ENCODE peak calls at places on chromosomes 13 and 19, in five cellular contexts. Z, E, O, J and A are unnamed samples.
A peak's percentile ranks its signal among the peaks of the same experiment; 100 is the strongest.

GRCh38 chr13:110914293-110915056 is 394 bp downstream of the ANKRD10 start:
- DNase-seq in Z (peak; percentile 73), O (peak; percentile 58), E (no peak), J (no peak), A (peak; percentile 77)

GRCh38 chr19:58033741-58034475 is at the start of gene ZSCAN1:
- DNase-seq in O (no peak), E (peak; percentile 70), J (no peak), Z (peak; percentile 98), A (no peak)

GRCh38 chr13:97043302-97043701 is 49.0 kb upstream of the OXGR1 start:
- DNase-seq in J (no peak), Z (no peak), E (no peak), O (no peak), A (no peak)

GRCh38 chr19:28610731-28611130 is 602.2 kb downstream of the UQCRFS1 start:
- DNase-seq in Z (no peak), E (no peak), O (no peak), J (no peak), A (no peak)

GRCh38 chr13:37910790-37911189 is 41.2 kb upstream of the TRPC4 start:
- DNase-seq in Z (no peak), J (no peak), O (no peak), E (no peak), A (no peak)

GRCh38 chr19:36750066-36750691 is 22.4 kb downstream of the ZNF850 start:
- DNase-seq in O (no peak), E (no peak), Z (no peak), J (no peak), A (no peak)

GRCh38 chr13:33723772-33724435 is 94.0 kb upstream of the RFC3 start:
- DNase-seq in O (peak; percentile 83), E (peak; percentile 39), Z (peak; percentile 93), J (peak; percentile 86), A (peak; percentile 6)

GRCh38 chr13:37716395-37716794 is 117.8 kb upstream of the POSTN start:
- DNase-seq in O (no peak), J (no peak), Z (no peak), E (no peak), A (no peak)

GRCh38 chr13:64723735-64724134 is 2506.4 kb downstream of the PCDH9 start:
- DNase-seq in J (no peak), O (peak; percentile 62), Z (peak; percentile 15), E (peak; percentile 10), A (no peak)

GRCh38 chr13:27183561-27184147 is 12.0 kb upstream of the USP12 start:
- DNase-seq in O (no peak), J (no peak), Z (no peak), E (no peak), A (no peak)

GRCh38 chr13:104809483-104809882 is 1726.0 kb downstream of the EFNB2 start:
- DNase-seq in Z (no peak), J (no peak), E (no peak), O (no peak), A (no peak)

GRCh38 chr13:24280722-24281121 is 28.7 kb upstream of the C1QTNF9 start:
- DNase-seq in E (no peak), J (peak; percentile 30), O (no peak), Z (no peak), A (no peak)

GRCh38 chr19:35159606-35160005 is 5.1 kb downstream of the FXYD5 start:
- DNase-seq in O (no peak), Z (no peak), J (no peak), E (no peak), A (no peak)

GRCh38 chr13:109971006-109971744 is 184.8 kb upstream of the IRS2 start:
- DNase-seq in Z (no peak), E (no peak), J (no peak), O (no peak), A (no peak)

GRCh38 chr19:29971002-29971401 is 29.0 kb downstream of the URI1 start:
- DNase-seq in J (no peak), Z (no peak), E (no peak), O (no peak), A (no peak)

GRCh38 chr13:114339779-114340534 is 25.7 kb downstream of the CHAMP1 start:
- DNase-seq in J (no peak), E (no peak), Z (peak; percentile 47), O (peak; percentile 22), A (no peak)

GRCh38 chr13:113835461-113836274 is 28.2 kb downstream of the GAS6 start:
- DNase-seq in O (no peak), E (no peak), Z (no peak), J (no peak), A (no peak)

GRCh38 chr13:90565985-90566713 is 781.3 kb upstream of the MIR17HG start:
- DNase-seq in E (no peak), Z (no peak), J (peak; percentile 11), O (no peak), A (no peak)

GRCh38 chr13:105538346-105538745 is 997.1 kb downstream of the EFNB2 start:
- DNase-seq in O (no peak), J (no peak), E (no peak), Z (peak; percentile 41), A (no peak)

GRCh38 chr13:50812242-50812641 is 31.2 kb downstream of the DLEU7 start:
- DNase-seq in J (no peak), Z (no peak), O (no peak), E (no peak), A (no peak)

GRCh38 chr19:42512130-42512636 is 16.1 kb downstream of the CEACAM1 start:
- DNase-seq in J (no peak), O (no peak), E (no peak), Z (no peak), A (no peak)

GRCh38 chr19:48476176-48476575 is 7.0 kb downstream of the CYTH2 start:
- DNase-seq in O (no peak), E (no peak), J (no peak), Z (no peak), A (no peak)

GRCh38 chr19:23539499-23539898 is 144.2 kb upstream of the ZNF91 start:
- DNase-seq in J (no peak), Z (no peak), O (no peak), E (no peak), A (no peak)

GRCh38 chr13:99176309-99177276 is 24.1 kb upstream of the UBAC2 start:
- DNase-seq in O (peak; percentile 58), E (peak; percentile 64), Z (peak; percentile 94), J (no peak), A (peak; percentile 78)

GRCh38 chr13:72062566-72062965 is 195.6 kb upstream of the DACH1 start:
- DNase-seq in J (no peak), E (peak; percentile 75), Z (peak; percentile 83), O (no peak), A (no peak)
- TF ChIP-seq CREB1 in J (no peak), E (no peak), Z (no peak), O (no peak), A (no peak)

GRCh38 chr13:102400619-102401125 is 1.2 kb downstream of the FGF14 start:
- DNase-seq in Z (peak; percentile 45), O (no peak), J (no peak), E (no peak), A (no peak)

GRCh38 chr13:102402292-102402691 is 444 bp upstream of the FGF14 start:
- DNase-seq in O (no peak), J (no peak), E (peak; percentile 51), Z (peak; percentile 91), A (no peak)

GRCh38 chr13:102399791-102400618 is 1.8 kb downstream of the FGF14 start:
- DNase-seq in E (no peak), J (no peak), O (no peak), Z (peak; percentile 55), A (no peak)

GRCh38 chr13:102401305-102401704 is 543 bp downstream of the FGF14 start:
- DNase-seq in O (no peak), J (no peak), Z (no peak), E (no peak), A (no peak)

DNA sequence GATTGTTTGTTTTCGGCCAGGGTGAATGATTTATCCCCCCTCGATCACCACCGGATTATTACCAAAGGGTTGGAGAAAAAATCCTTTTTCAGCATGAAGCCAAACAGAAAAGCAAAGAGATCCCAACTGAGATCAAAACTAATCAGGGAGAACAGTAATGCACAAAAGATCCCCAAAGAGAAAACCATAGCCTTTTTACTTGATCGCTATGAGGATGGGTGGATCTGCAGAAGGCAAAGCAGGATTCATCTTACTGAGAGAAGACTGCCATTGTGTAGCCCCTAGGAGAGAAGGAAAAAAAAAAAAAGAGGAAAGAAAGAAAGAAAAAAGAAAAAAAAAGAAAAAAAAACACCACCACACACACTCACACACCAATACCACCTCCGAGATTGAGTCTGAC is at the start of gene FGF14:
- DNase-seq in E (no peak), Z (no peak), J (no peak), O (no peak), A (no peak)
- H3K4me3 ChIP-seq in E (peak within 1 kb of the TSS; percentile 64), Z (peak within 1 kb of the TSS; percentile 78), J (no peak within 1 kb of the TSS), O (no peak within 1 kb of the TSS), A (no peak within 1 kb of the TSS)

DNA sequence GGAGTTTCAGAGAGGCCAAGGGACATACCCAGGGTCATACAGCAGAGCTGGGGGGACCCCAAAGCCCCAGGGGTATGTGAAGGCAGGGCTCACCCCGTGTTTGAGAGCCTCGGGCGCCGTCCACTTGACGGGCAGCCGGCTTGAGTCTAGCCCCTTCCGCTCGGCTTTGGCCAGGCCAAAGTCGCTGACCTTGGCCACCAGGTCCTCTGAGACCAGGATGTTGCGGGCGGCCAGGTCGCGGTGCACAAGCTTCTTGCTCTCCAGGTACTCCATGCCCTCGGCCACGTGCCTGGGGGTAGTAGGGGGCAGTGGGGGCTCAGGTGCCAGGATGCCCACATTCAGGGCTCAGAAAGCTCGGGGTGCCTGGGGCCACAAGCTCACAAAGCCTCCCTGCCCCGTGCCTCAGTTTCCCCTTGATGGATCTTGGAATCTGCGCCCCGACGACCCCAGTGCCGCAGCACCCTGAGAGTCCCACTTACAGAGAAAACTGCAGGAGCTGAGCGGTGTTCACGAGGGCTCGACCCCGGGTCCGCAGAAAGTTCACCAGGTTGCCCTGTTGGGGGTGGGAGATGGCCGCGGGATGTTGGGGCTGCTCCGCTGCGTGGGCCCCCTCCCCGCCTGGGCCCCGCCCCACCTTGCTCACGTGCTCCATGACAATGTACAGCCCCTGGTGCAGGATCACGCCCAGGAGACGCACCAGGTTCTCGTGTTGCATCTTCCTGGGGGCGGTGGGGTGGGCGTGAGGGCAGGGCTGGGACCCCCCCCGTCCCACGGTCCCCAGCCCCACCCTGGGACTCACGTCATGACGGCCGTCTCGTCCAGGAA is 7.1 kb downstream of the MATK start:
- DNase-seq in J (no peak), O (no peak), Z (no peak), E (no peak), A (peak; percentile 62)
- TF ChIP-seq POLR2AphosphoS5 in J (no peak), O (no peak), Z (no peak), E (no peak), A (no peak)

GRCh38 chr13:71730267-71730666 is 136.7 kb downstream of the DACH1 start:
- DNase-seq in J (no peak), E (no peak), O (no peak), Z (no peak), A (no peak)

GRCh38 chr13:71727036-71727435 is 140.0 kb downstream of the DACH1 start:
- DNase-seq in Z (no peak), E (no peak), J (no peak), O (no peak), A (no peak)

GRCh38 chr13:71729441-71729840 is 137.6 kb downstream of the DACH1 start:
- DNase-seq in O (no peak), Z (peak; percentile 26), E (no peak), J (no peak), A (no peak)
- TF ChIP-seq CREB1 in O (no peak), Z (no peak), E (no peak), J (no peak), A (no peak)

GRCh38 chr13:42329239-42329638 is 57.3 kb downstream of the AKAP11 start:
- DNase-seq in O (no peak), E (no peak), J (no peak), Z (no peak), A (no peak)
- H3K4me3 ChIP-seq in O (no peak overlapping the region), E (no peak overlapping the region), J (no peak overlapping the region), Z (no peak overlapping the region), A (no peak overlapping the region)